ENCODE peak calls at places on chromosomes 7 and 10, in eight cellular contexts. N is Peyer's patch, M is uterus, F is testis, W is ovary, G is stomach, O is IMR-90, D is adrenal gland. Y is an unnamed sample.
A peak's percentile ranks its signal among the peaks of the same experiment; 100 is the strongest.

GRCh38 chr10:25068152-25069058 is 52.0 kb downstream of the THNSL1 start:
- DNase-seq in N (no peak), M (no peak), F (no peak), W (no peak), G (no peak), O (peak; percentile 84), D (no peak), Y (no peak)

GRCh38 chr10:12333382-12334185 is 15.8 kb upstream of the CAMK1D start:
- DNase-seq in N (peak; percentile 42), M (peak; percentile 62), F (peak; percentile 32), W (peak; percentile 28), G (peak; percentile 37), O (peak; percentile 97), D (peak; percentile 92), Y (no peak)

GRCh38 chr10:117503170-117503885 is 39.2 kb upstream of the EMX2 start:
- DNase-seq in N (no peak), M (no peak), F (peak; percentile 23), W (no peak), G (no peak), O (no peak), D (no peak), Y (no peak)

GRCh38 chr7:35787925-35788324 is 12.9 kb upstream of the SEPTIN7 start:
- DNase-seq in N (no peak), M (no peak), F (no peak), W (no peak), G (no peak), O (no peak), D (no peak), Y (no peak)

GRCh38 chr7:36154255-36155212 is 1.5 kb downstream of the EEPD1 start:
- DNase-seq in N (no peak), M (no peak), F (no peak), W (peak; percentile 39), G (no peak), O (no peak), D (no peak), Y (no peak)

GRCh38 chr7:16357921-16358320 is 63.4 kb downstream of the CRPPA start:
- DNase-seq in N (no peak), M (no peak), F (no peak), W (no peak), G (peak; percentile 75), O (no peak), D (no peak), Y (no peak)

GRCh38 chr7:137439829-137440433 is 96.4 kb upstream of the PTN start:
- DNase-seq in N (no peak), M (no peak), F (no peak), W (no peak), G (no peak), O (no peak), D (no peak), Y (no peak)

GRCh38 chr7:21146642-21147423 is 281.1 kb upstream of the SP4 start:
- DNase-seq in N (no peak), M (no peak), F (peak; percentile 33), W (no peak), G (no peak), O (no peak), D (no peak), Y (no peak)

GRCh38 chr10:52864459-52865106 is 92.0 kb upstream of the MBL2 start:
- DNase-seq in N (no peak), M (no peak), F (peak; percentile 68), W (no peak), G (no peak), O (peak; percentile 99), D (peak; percentile 41), Y (no peak)

GRCh38 chr10:62632071-62632809 is 172.3 kb upstream of the ADO start:
- DNase-seq in N (peak; percentile 77), M (no peak), F (peak; percentile 19), W (no peak), G (no peak), O (no peak), D (peak; percentile 45), Y (no peak)
- H3K27ac ChIP-seq in N (peak overlapping the region; percentile 58), M (no peak overlapping the region), F (no peak overlapping the region), W (no peak overlapping the region), G (no peak overlapping the region), O (no peak overlapping the region), D (no peak overlapping the region), Y (no peak overlapping the region)

GRCh38 chr10:22340362-22341189 is 4.7 kb upstream of the SPAG6 start:
- DNase-seq in N (peak; percentile 49), M (peak; percentile 71), F (peak; percentile 82), W (peak; percentile 83), G (peak; percentile 57), O (peak; percentile 82), D (peak; percentile 60), Y (no peak)
- TF ChIP-seq POLR2A in N (peak; percentile 45), M (no peak), F (no peak), W (peak; percentile 82), G (no peak), O (peak; percentile 50), D (peak; percentile 27), Y (no peak)

DNA sequence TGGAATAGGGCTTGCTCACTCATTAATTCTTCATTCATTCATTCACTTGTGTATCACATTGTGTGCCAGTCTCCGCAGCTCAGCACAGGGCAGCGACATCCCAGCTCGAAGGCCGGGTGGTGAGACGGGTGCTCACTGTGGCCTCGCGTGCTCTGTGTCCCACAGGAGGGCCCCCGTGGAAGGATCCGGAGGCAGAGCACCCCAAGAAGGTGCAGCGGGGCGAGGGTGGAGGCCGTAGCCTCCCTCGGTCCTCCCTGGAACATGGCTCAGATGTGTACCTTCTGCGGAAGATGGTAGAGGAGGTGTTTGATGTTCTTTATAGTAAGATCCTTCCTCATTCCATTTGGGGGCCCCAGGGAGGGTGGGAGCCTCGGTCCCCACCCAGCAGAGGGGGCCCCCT is 61.6 kb downstream of the GTF2IRD1 start:
- DNase-seq in N (no peak), M (no peak), F (no peak), W (no peak), G (no peak), O (no peak), D (no peak), Y (no peak)
- H3K27ac ChIP-seq in N (no peak overlapping the region), M (no peak overlapping the region), F (no peak overlapping the region), W (no peak overlapping the region), G (no peak overlapping the region), O (no peak overlapping the region), D (no peak overlapping the region), Y (no peak overlapping the region)

GRCh38 chr10:17227367-17228080 is 517 bp upstream of the VIM start:
- DNase-seq in N (no peak), M (no peak), F (no peak), W (no peak), G (no peak), O (peak; percentile 39), D (no peak), Y (no peak)

GRCh38 chr10:17229717-17229966 is 1.6 kb downstream of the VIM start:
- DNase-seq in N (no peak), M (no peak), F (no peak), W (no peak), G (no peak), O (no peak), D (no peak), Y (no peak)

GRCh38 chr10:17229967-17230682 is 2.1 kb downstream of the VIM start:
- DNase-seq in N (peak; percentile 90), M (peak; percentile 81), F (peak; percentile 87), W (peak; percentile 88), G (peak; percentile 82), O (peak; percentile 55), D (peak; percentile 85), Y (peak; percentile 58)

GRCh38 chr10:17228081-17229015 is at the start of gene VIM:
- DNase-seq in N (peak; percentile 86), M (peak; percentile 92), F (peak; percentile 92), W (peak; percentile 95), G (peak; percentile 73), O (peak; percentile 96), D (peak; percentile 90), Y (peak; percentile 46)

GRCh38 chr10:17229016-17229716 is 1.1 kb downstream of the VIM start:
- DNase-seq in N (peak; percentile 85), M (peak; percentile 93), F (peak; percentile 95), W (peak; percentile 97), G (peak; percentile 73), O (peak; percentile 89), D (peak; percentile 75), Y (peak; percentile 65)
- TF ChIP-seq POLR2A in N (peak; percentile 70), M (peak; percentile 33), F (no peak), W (peak; percentile 93), G (no peak), O (peak; percentile 98), D (peak; percentile 60), Y (peak; percentile 80)

GRCh38 chr10:11114251-11114650 is 96.6 kb downstream of the CELF2 start:
- DNase-seq in N (no peak), M (no peak), F (no peak), W (no peak), G (no peak), O (no peak), D (no peak), Y (no peak)

GRCh38 chr10:11118696-11119095 is 101.0 kb downstream of the CELF2 start:
- DNase-seq in N (no peak), M (no peak), F (no peak), W (no peak), G (no peak), O (no peak), D (no peak), Y (no peak)

GRCh38 chr10:11115337-11115736 is 97.7 kb downstream of the CELF2 start:
- DNase-seq in N (no peak), M (no peak), F (no peak), W (no peak), G (no peak), O (no peak), D (no peak), Y (no peak)

GRCh38 chr10:11119843-11120242 is 102.2 kb downstream of the CELF2 start:
- DNase-seq in N (no peak), M (no peak), F (no peak), W (no peak), G (no peak), O (no peak), D (no peak), Y (no peak)

DNA sequence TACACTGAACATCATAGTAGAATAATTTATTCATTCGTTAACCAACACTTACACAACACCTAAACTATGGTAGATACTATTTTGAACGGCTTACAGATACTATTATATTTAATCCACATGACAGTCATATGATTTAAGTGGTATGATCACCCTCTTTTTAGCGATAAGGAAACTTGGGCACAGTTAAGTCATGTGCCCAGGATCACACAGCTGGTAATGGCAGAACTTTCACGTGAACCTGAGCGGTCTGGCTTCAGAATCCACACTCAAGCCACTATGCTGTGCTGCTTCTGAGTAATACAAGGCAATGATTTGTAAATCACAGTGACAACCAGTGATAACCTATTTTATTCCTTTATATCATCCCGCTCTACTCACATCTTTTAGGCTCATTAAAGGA is 99.1 kb downstream of the CELF2 start:
- DNase-seq in N (no peak), M (no peak), F (no peak), W (no peak), G (no peak), O (no peak), D (no peak), Y (no peak)
- H3K27ac ChIP-seq in N (no peak overlapping the region), M (no peak overlapping the region), F (no peak overlapping the region), W (no peak overlapping the region), G (no peak overlapping the region), O (no peak overlapping the region), D (no peak overlapping the region), Y (no peak overlapping the region)

Y was measured in esophagus squamous epithelium.